ENCODE peak calls at places on chromosomes 4 and X, in four cellular contexts. O is gastrocnemius medialis, I is astrocyte, H is PC-3. C is an unnamed sample.

GRCh38 chrX:31128849-31129248 is 57.0 kb upstream of the FTHL17 start:
- DNase-seq in O (no peak), I (no peak), H (no peak), C (no peak)

GRCh38 chr4:41232406-41232805 is 18.1 kb upstream of the APBB2 start:
- DNase-seq in I (no peak), H (no peak), O (no peak), C (no peak)

GRCh38 chr4:173360587-173361221 is 10.1 kb upstream of the SAP30 start:
- DNase-seq in H (peak; percentile 33), O (no peak), I (no peak), C (no peak)

GRCh38 chr4:142267101-142267500 is 579.0 kb downstream of the INPP4B start:
- DNase-seq in H (no peak), O (no peak), I (peak; percentile 41), C (no peak)

GRCh38 chr4:89681671-89682070 is 155.3 kb downstream of the SNCA start:
- DNase-seq in H (no peak), O (no peak), I (no peak), C (no peak)

GRCh38 chr4:89364559-89364958 is 57.0 kb upstream of the GPRIN3 start:
- DNase-seq in I (no peak), O (no peak), H (no peak), C (no peak)

GRCh38 chr4:7590205-7590604 is 155.5 kb upstream of the PSAPL1 start:
- DNase-seq in O (no peak), H (peak; percentile 83), I (peak; percentile 47), C (no peak)

GRCh38 chr4:185837415-185838103 is 25.6 kb upstream of the SORBS2 start:
- DNase-seq in H (no peak), I (no peak), O (no peak), C (no peak)

GRCh38 chr4:118273642-118274041 is 79.2 kb downstream of the PRSS12 start:
- DNase-seq in I (no peak), O (no peak), H (no peak), C (no peak)

GRCh38 chr4:14575919-14576318 is 426.4 kb upstream of the CPEB2 start:
- DNase-seq in H (no peak), O (no peak), I (no peak), C (no peak)

GRCh38 chr4:57109530-57109846 is 697 bp downstream of the IGFBP7 start:
- DNase-seq in I (no peak), H (no peak), O (no peak), C (no peak)

GRCh38 chr4:139628184-139629012 is 37.2 kb upstream of the MGST2 start:
- DNase-seq in H (no peak), I (no peak), O (no peak), C (no peak)

GRCh38 chrX:109840585-109840984 is 107.5 kb upstream of the ACSL4 start:
- DNase-seq in O (peak; percentile 18), H (peak; percentile 81), I (peak; percentile 95), C (no peak)

GRCh38 chr4:903066-904046 is 28.8 kb downstream of the GAK start:
- DNase-seq in O (no peak), I (no peak), H (no peak), C (no peak)

GRCh38 chr4:137611998-137612700 is 79.9 kb upstream of the PCDH18 start:
- DNase-seq in H (no peak), O (no peak), I (no peak), C (no peak)

GRCh38 chr4:18689308-18689915 is 667.9 kb upstream of the LCORL start:
- DNase-seq in I (peak; percentile 23), O (peak; percentile 21), H (peak; percentile 76), C (no peak)

GRCh38 chr4:150056569-150056968 is 21.7 kb upstream of the DCLK2 start:
- DNase-seq in O (no peak), H (no peak), I (no peak), C (no peak)

GRCh38 chrX:40083120-40083978 is 14.4 kb downstream of the BCOR start:
- DNase-seq in O (no peak), I (no peak), H (peak; percentile 40), C (no peak)

GRCh38 chrX:20968996-20969395 is 405.2 kb upstream of the CNKSR2 start:
- DNase-seq in O (no peak), I (peak; percentile 27), H (peak; percentile 73), C (no peak)

GRCh38 chr4:8129136-8129535 is 29.5 kb downstream of the ABLIM2 start:
- DNase-seq in I (no peak), H (no peak), O (no peak), C (no peak)

GRCh38 chr4:189436207-189436606 is 504.5 kb upstream of the FRG1 start:
- DNase-seq in O (no peak), H (peak; percentile 4), I (no peak), C (no peak)
- TF ChIP-seq CTCF in O (no peak), H (no peak), I (no peak), C (no peak)

GRCh38 chrX:124388562-124388961 is 42.2 kb downstream of the SH2D1A start:
- DNase-seq in I (peak; percentile 3), H (peak; percentile 64), O (peak; percentile 12), C (no peak)
- TF ChIP-seq CTCF in I (peak; percentile 51), H (peak; percentile 58), O (peak; percentile 30), C (peak; percentile 82)

GRCh38 chr4:111043286-111043685 is 420.4 kb upstream of the PITX2 start:
- DNase-seq in O (no peak), H (no peak), I (no peak), C (no peak)

GRCh38 chr4:111046811-111047210 is 423.9 kb upstream of the PITX2 start:
- DNase-seq in O (no peak), H (no peak), I (no peak), C (no peak)

GRCh38 chr4:111048316-111048715 is 425.4 kb upstream of the PITX2 start:
- DNase-seq in H (no peak), I (no peak), O (no peak), C (no peak)

GRCh38 chr4:111040904-111041303 is 418.0 kb upstream of the PITX2 start:
- DNase-seq in I (no peak), H (no peak), O (no peak), C (no peak)

DNA sequence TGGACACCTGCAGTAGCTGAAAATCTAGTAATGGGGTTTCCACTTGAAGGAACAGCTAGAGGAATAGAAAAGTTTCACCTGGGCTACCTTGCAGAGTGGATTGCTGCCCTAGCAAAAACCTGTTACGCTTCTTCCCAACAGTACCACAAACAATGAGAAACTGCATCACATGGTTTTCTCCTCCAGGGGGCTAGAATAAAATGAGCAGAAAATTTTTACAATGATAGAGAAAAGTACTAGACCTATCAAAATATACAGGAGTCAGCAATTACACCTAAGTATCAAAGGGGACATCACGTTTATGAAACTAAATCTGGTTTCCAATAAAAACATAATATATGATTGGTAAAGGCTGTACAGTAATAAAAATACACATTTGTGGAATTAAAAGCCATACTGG is 423.1 kb upstream of the PITX2 start:
- DNase-seq in H (no peak), I (no peak), O (no peak), C (no peak)
- TF ChIP-seq CTCF in H (no peak), I (no peak), O (no peak), C (no peak)

GRCh38 chrX:77966361-77966760 is 3.1 kb downstream of the PGAM4 start:
- DNase-seq in H (no peak), I (no peak), O (no peak), C (no peak)

GRCh38 chrX:77962068-77962902 is 7.2 kb downstream of the PGAM4 start:
- DNase-seq in I (no peak), H (no peak), O (no peak), C (no peak)

GRCh38 chrX:77960567-77960966 is 8.9 kb downstream of the PGAM4 start:
- DNase-seq in I (no peak), H (no peak), O (no peak), C (no peak)

DNA sequence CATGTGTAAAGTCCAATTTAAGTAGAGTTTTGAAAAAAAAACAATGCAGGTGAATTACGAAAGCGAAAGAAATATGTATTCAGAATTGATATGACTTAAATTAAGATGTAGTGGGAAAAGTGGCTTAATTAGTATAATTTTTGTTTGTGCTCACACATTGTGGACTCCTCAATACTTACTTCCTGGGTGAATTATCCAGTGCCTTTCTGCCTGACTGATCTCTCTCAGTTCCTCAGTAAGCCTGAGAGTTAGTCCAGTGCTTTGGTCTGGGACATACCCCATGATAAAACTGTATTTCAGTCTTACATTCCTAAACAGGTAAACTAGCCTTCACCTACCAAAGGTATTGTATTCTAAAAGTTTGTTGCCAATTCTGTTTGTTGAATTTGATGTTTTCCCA is 8.4 kb downstream of the PGAM4 start:
- DNase-seq in O (no peak), H (no peak), I (no peak), C (no peak)
- TF ChIP-seq CTCF in O (no peak), H (no peak), I (no peak), C (no peak)

DNA sequence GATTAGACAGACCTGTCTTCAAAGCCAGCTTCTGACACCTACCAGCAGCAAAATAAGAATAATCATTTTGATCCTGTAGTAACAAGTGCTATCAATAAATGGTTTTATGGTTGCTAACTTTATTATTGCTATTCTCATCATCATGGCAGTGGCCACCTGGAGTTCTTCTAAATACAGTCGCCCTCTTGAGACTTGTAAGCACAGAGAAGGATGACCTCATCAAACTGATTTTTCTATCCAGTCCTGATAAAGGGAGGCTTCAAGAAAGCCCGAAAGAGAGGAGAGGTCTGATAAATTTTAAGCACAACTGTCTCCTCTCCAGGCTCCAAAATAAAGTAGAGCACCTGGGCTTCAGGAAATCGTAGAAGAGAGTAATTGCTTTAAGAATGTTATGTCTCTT is 286.4 kb downstream of the USP46 start:
- DNase-seq in O (no peak), H (no peak), I (no peak), C (no peak)
- TF ChIP-seq CTCF in O (no peak), H (no peak), I (no peak), C (no peak)